ENCODE peak calls at places on chromosomes 2 and 18, in ten cellular contexts. I, C, B, Y, N, X, Q, K, P and S are unnamed samples.

GRCh38 chr2:230714122-230714453 is 1.4 kb downstream of the CAB39 start:
- DNase-seq in I (peak; percentile 63), C (no peak), B (no peak), Y (peak; percentile 70), N (no peak), X (peak; percentile 87), Q (peak; percentile 22), K (peak; percentile 81), P (peak; percentile 80), S (peak; percentile 62)

GRCh38 chr2:153047220-153047619 is 328.8 kb downstream of the ARL6IP6 start:
- DNase-seq in I (no peak), C (no peak), B (no peak), Y (no peak), N (no peak), X (no peak), Q (no peak), K (no peak), P (no peak), S (no peak)

GRCh38 chr18:56284319-56284718 is 354.1 kb downstream of the TXNL1 start:
- DNase-seq in I (no peak), C (no peak), B (no peak), Y (no peak), N (no peak), X (peak; percentile 25), Q (no peak), K (peak; percentile 48), P (no peak), S (no peak)

GRCh38 chr2:140199312-140199711 is 1419.1 kb upstream of the NXPH2 start:
- DNase-seq in I (no peak), C (no peak), B (no peak), Y (no peak), N (no peak), X (no peak), Q (no peak), K (no peak), P (no peak), S (no peak)

GRCh38 chr2:162073776-162074578 is at the start of gene DPP4:
- DNase-seq in I (peak; percentile 35), C (peak; percentile 77), B (peak; percentile 68), Y (no peak), N (peak; percentile 59), X (peak; percentile 36), Q (peak; percentile 38), K (peak; percentile 20), P (peak; percentile 88), S (peak; percentile 31)

GRCh38 chr2:150470435-150470834 is 17.0 kb downstream of the RND3 start:
- DNase-seq in I (no peak), C (no peak), B (no peak), Y (no peak), N (no peak), X (peak; percentile 22), Q (no peak), K (no peak), P (no peak), S (no peak)

GRCh38 chr2:112077814-112078213 is 22.7 kb downstream of the TMEM87B start:
- DNase-seq in I (peak; percentile 13), C (no peak), B (no peak), Y (peak; percentile 27), N (no peak), X (peak; percentile 55), Q (no peak), K (peak; percentile 54), P (no peak), S (no peak)

GRCh38 chr2:207219716-207220414 is 54.1 kb upstream of the KLF7 start:
- DNase-seq in I (peak; percentile 73), C (no peak), B (no peak), Y (no peak), N (no peak), X (peak; percentile 56), Q (no peak), K (peak; percentile 81), P (no peak), S (no peak)

GRCh38 chr2:105812180-105813044 is 67.7 kb downstream of the NCK2 start:
- DNase-seq in I (peak; percentile 41), C (no peak), B (no peak), Y (no peak), N (no peak), X (peak; percentile 32), Q (no peak), K (peak; percentile 87), P (no peak), S (no peak)

GRCh38 chr2:147204102-147204501 is 640.7 kb upstream of the ACVR2A start:
- DNase-seq in I (no peak), C (no peak), B (no peak), Y (no peak), N (no peak), X (peak; percentile 11), Q (no peak), K (peak; percentile 75), P (peak; percentile 89), S (no peak)

GRCh38 chr18:74395630-74396251 is 61.4 kb downstream of the DIPK1C start:
- DNase-seq in I (no peak), C (no peak), B (no peak), Y (no peak), N (no peak), X (no peak), Q (no peak), K (no peak), P (no peak), S (no peak)

GRCh38 chr2:12533337-12533736 is 183.4 kb upstream of the TRIB2 start:
- DNase-seq in I (no peak), C (no peak), B (no peak), Y (peak; percentile 53), N (no peak), X (no peak), Q (no peak), K (no peak), P (no peak), S (no peak)

GRCh38 chr2:152098033-152098797 is 629 bp downstream of the CACNB4 start:
- DNase-seq in I (peak; percentile 21), C (no peak), B (peak; percentile 54), Y (no peak), N (peak; percentile 2), X (peak; percentile 17), Q (no peak), K (peak; percentile 5), P (peak; percentile 26), S (peak; percentile 2)

GRCh38 chr2:95058466-95058988 is 33.0 kb downstream of the MAL start:
- DNase-seq in I (no peak), C (peak; percentile 45), B (no peak), Y (no peak), N (no peak), X (no peak), Q (no peak), K (no peak), P (peak; percentile 55), S (no peak)

GRCh38 chr2:45169339-45170190 is 160.3 kb upstream of the SIX2 start:
- DNase-seq in I (peak; percentile 59), C (peak; percentile 42), B (peak; percentile 30), Y (no peak), N (no peak), X (peak; percentile 55), Q (no peak), K (peak; percentile 24), P (peak; percentile 46), S (no peak)

GRCh38 chr2:39875182-39875913 is 96.3 kb upstream of the THUMPD2 start:
- DNase-seq in I (peak; percentile 68), C (no peak), B (no peak), Y (peak; percentile 11), N (no peak), X (peak; percentile 97), Q (no peak), K (peak; percentile 96), P (no peak), S (no peak)

GRCh38 chr2:134014196-134014960 is 239.5 kb upstream of the MGAT5 start:
- DNase-seq in I (no peak), C (no peak), B (no peak), Y (no peak), N (no peak), X (no peak), Q (no peak), K (no peak), P (no peak), S (no peak)